ENCODE peak calls at places on chromosome 17, in seven cellular contexts. D, G, J, H, K, W and S are unnamed samples.

GRCh38 chr17:68701046-68701445 is 99.9 kb upstream of the FAM20A start:
- DNase-seq in D (no peak), G (no peak), J (peak), H (no peak), K (no peak), W (no peak), S (peak)

GRCh38 chr17:36544049-36544319 is 735 bp upstream of the GGNBP2 start:
- DNase-seq in D (peak), G (no peak), J (peak), H (peak), K (peak), W (peak), S (peak)

GRCh38 chr17:31857920-31858646 is 961 bp downstream of the COPRS start:
- DNase-seq in D (no peak), G (no peak), J (no peak), H (no peak), K (no peak), W (no peak), S (no peak)

GRCh38 chr17:80036715-80037477 is 454 bp downstream of the CCDC40 start:
- DNase-seq in D (no peak), G (no peak), J (no peak), H (peak), K (no peak), W (peak), S (peak)

GRCh38 chr17:79777166-79777843 is 643 bp upstream of the CBX2 start:
- DNase-seq in D (peak), G (no peak), J (peak), H (no peak), K (peak), W (peak), S (peak)

GRCh38 chr17:62778990-62779681 is 29.0 kb downstream of the MARCHF10 start:
- DNase-seq in D (no peak), G (no peak), J (peak), H (peak), K (peak), W (no peak), S (no peak)

GRCh38 chr17:64095144-64095882 is 34.6 kb downstream of the ERN1 start:
- DNase-seq in D (no peak), G (no peak), J (no peak), H (peak), K (peak), W (no peak), S (no peak)

GRCh38 chr17:61129876-61130275 is 269.8 kb upstream of the TBX2 start:
- DNase-seq in D (no peak), G (no peak), J (peak), H (no peak), K (no peak), W (no peak), S (no peak)

GRCh38 chr17:58520843-58521430 is 6.5 kb upstream of the MTMR4 start:
- DNase-seq in D (no peak), G (no peak), J (peak), H (no peak), K (no peak), W (no peak), S (peak)

GRCh38 chr17:67469208-67469980 is 92.3 kb downstream of the PITPNC1 start:
- DNase-seq in D (no peak), G (no peak), J (peak), H (no peak), K (no peak), W (no peak), S (no peak)

GRCh38 chr17:48728232-48729231 is at the start of gene HOXB13:
- DNase-seq in D (peak), G (no peak), J (peak), H (no peak), K (no peak), W (peak), S (peak)

GRCh38 chr17:66676421-66676820 is 158.5 kb upstream of the CACNG5 start:
- DNase-seq in D (no peak), G (no peak), J (no peak), H (no peak), K (peak), W (no peak), S (no peak)

GRCh38 chr17:76593338-76593737 is 7.7 kb upstream of the ST6GALNAC2 start:
- DNase-seq in D (no peak), G (no peak), J (peak), H (no peak), K (no peak), W (no peak), S (no peak)

GRCh38 chr17:60573139-60573975 is 26.6 kb upstream of the PPM1D start:
- DNase-seq in D (peak), G (no peak), J (peak), H (peak), K (no peak), W (peak), S (no peak)

GRCh38 chr17:82348866-82349265 is 10.2 kb upstream of the TEX19 start:
- DNase-seq in D (no peak), G (no peak), J (no peak), H (no peak), K (no peak), W (no peak), S (no peak)

GRCh38 chr17:44232061-44232460 is 12.6 kb upstream of the UBTF start:
- DNase-seq in D (no peak), G (no peak), J (no peak), H (no peak), K (no peak), W (no peak), S (no peak)

GRCh38 chr17:17751489-17751995 is 70.3 kb downstream of the RAI1 start:
- DNase-seq in D (no peak), G (no peak), J (no peak), H (no peak), K (no peak), W (peak), S (peak)

GRCh38 chr17:6035801-6036394 is 34.3 kb upstream of the WSCD1 start:
- DNase-seq in D (no peak), G (no peak), J (no peak), H (no peak), K (no peak), W (no peak), S (no peak)

GRCh38 chr17:81231766-81232581 is 6.9 kb downstream of the TEPSIN start:
- DNase-seq in D (no peak), G (no peak), J (no peak), H (no peak), K (no peak), W (no peak), S (no peak)

GRCh38 chr17:56142325-56142724 is 10.9 kb upstream of the ANKFN1 start:
- DNase-seq in D (no peak), G (no peak), J (peak), H (no peak), K (no peak), W (no peak), S (no peak)

GRCh38 chr17:83064732-83065659 is 14.4 kb upstream of the METRNL start:
- DNase-seq in D (peak), G (peak), J (no peak), H (peak), K (peak), W (no peak), S (no peak)

GRCh38 chr17:55381017-55381770 is 40.4 kb downstream of the MMD start:
- DNase-seq in D (no peak), G (no peak), J (no peak), H (no peak), K (no peak), W (no peak), S (no peak)

GRCh38 chr17:40019140-40019991 is 4.1 kb downstream of the CSF3 start:
- DNase-seq in D (peak), G (no peak), J (peak), H (no peak), K (no peak), W (peak), S (no peak)

GRCh38 chr17:49112936-49113335 is 19.6 kb upstream of the B4GALNT2 start:
- DNase-seq in D (no peak), G (no peak), J (no peak), H (no peak), K (no peak), W (no peak), S (no peak)

GRCh38 chr17:80729016-80729415 is 184.4 kb downstream of the RPTOR start:
- DNase-seq in D (no peak), G (no peak), J (no peak), H (no peak), K (no peak), W (no peak), S (no peak)

GRCh38 chr17:61387511-61388305 is 11.9 kb upstream of the TBX2 start:
- DNase-seq in D (no peak), G (no peak), J (no peak), H (no peak), K (no peak), W (no peak), S (no peak)

GRCh38 chr17:13750783-13751484 is 149.2 kb upstream of the HS3ST3A1 start:
- DNase-seq in D (no peak), G (no peak), J (peak), H (no peak), K (no peak), W (no peak), S (no peak)

DNA sequence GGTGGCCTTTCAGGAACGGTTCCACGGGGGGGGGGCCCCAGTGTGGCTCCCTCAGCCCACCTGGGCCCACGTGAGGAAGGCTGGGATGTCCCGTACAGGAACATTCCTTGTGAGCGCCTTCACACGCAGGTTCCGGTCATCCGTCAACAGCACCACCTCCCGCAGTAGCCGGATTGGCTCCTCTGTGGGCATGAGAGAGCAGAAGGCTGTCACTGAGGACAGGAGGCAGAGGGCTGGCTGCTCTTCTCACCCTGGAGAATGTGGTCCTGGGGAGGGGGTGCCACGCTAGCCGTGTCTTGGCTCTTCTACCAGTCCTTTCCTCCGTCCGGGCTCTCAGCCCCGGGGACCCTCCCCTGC is 6.5 kb downstream of the HIC1 start:
- DNase-seq in D (no peak), G (no peak), J (no peak), H (peak), K (no peak), W (no peak), S (no peak)
- TF ChIP-seq POLR2A in D (no peak), G (no peak), J (no peak), H (no peak), K (no peak), W (no peak), S (no peak)

GRCh38 chr17:41930009-41930832 is at the start of gene ODAD4:
- DNase-seq in D (peak), G (peak), J (peak), H (peak), K (peak), W (peak), S (peak)
- TF ChIP-seq POLR2A in D (peak), G (peak), J (peak), H (peak), K (no peak), W (peak), S (peak)

GRCh38 chr17:38454528-38454927 is 26.3 kb downstream of the ARHGAP23 start:
- DNase-seq in D (peak), G (peak), J (peak), H (peak), K (peak), W (peak), S (no peak)

GRCh38 chr17:38455288-38455915 is 27.1 kb downstream of the ARHGAP23 start:
- DNase-seq in D (no peak), G (no peak), J (no peak), H (no peak), K (no peak), W (peak), S (no peak)

GRCh38 chr17:38451840-38452529 is 23.7 kb downstream of the ARHGAP23 start:
- DNase-seq in D (no peak), G (no peak), J (peak), H (no peak), K (peak), W (peak), S (no peak)

GRCh38 chr17:38452719-38453118 is 24.5 kb downstream of the ARHGAP23 start:
- DNase-seq in D (no peak), G (no peak), J (no peak), H (no peak), K (no peak), W (peak), S (no peak)

GRCh38 chr17:38453951-38454421 is 25.7 kb downstream of the ARHGAP23 start:
- DNase-seq in D (no peak), G (no peak), J (peak), H (peak), K (no peak), W (no peak), S (peak)
- TF ChIP-seq POLR2A in D (no peak), G (no peak), J (no peak), H (no peak), K (no peak), W (no peak), S (no peak)

GRCh38 chr17:74241847-74242246 is 28.5 kb downstream of the TTYH2 start:
- DNase-seq in D (no peak), G (no peak), J (no peak), H (no peak), K (no peak), W (no peak), S (no peak)

GRCh38 chr17:74239169-74239568 is 25.8 kb downstream of the TTYH2 start:
- DNase-seq in D (peak), G (no peak), J (no peak), H (peak), K (peak), W (no peak), S (no peak)

GRCh38 chr17:74243013-74243755 is 29.8 kb downstream of the TTYH2 start:
- DNase-seq in D (no peak), G (no peak), J (no peak), H (peak), K (peak), W (no peak), S (no peak)

GRCh38 chr17:74240637-74241036 is 27.3 kb downstream of the TTYH2 start:
- DNase-seq in D (no peak), G (no peak), J (no peak), H (no peak), K (peak), W (no peak), S (no peak)

GRCh38 chr17:74241434-74241833 is 28.1 kb downstream of the TTYH2 start:
- DNase-seq in D (no peak), G (no peak), J (no peak), H (no peak), K (peak), W (no peak), S (no peak)
- TF ChIP-seq POLR2A in D (no peak), G (no peak), J (no peak), H (no peak), K (no peak), W (no peak), S (no peak)

DNA sequence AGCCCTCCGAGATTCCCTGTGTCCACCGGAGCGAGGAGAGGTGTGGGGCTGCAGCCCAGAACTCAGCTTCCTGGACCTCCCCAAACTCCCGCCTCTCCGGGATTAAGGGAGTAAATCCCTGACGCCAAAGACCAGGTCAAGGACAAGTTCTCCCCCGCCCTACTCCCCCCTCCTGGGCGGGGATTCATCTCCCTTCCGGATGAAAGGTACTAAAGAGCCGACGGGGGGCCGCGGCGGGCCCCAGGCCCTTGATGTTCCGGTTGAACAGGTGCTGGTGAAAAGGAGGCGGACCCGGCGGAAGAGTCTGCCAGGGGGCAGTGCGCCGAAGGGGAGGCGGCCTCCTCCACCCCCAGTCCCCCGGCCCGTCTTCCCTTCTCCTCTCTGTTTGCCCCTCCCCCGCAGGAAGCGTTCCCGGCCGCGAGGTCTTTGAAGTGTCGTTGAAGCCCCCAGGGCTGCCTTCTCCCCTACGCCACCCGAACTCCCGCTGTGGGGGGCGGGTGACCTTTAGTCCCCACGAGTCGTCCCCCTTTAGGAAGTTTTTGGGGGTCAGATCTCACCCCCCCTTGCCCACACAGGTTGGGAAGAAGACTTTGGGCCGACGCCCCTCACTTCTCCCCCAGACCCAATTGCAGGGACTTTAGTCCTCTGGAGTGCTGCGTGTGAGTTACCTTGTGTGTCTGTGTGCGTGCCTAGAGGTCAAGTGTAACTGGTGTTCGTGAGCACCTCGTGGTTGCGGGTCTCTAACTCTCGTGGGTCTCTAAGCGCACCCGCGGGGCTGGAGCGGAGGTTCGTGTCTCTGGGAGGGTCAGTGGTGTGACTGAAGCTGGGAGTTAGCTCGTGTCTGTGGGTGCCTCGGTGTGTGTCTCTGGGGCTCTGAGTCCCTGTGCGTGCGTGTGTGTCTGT is 1.1 kb upstream of the MLLT6 start:
- DNase-seq in D (peak), G (peak), J (no peak), H (peak), K (peak), W (peak), S (peak)
- TF ChIP-seq POLR2A in D (peak), G (no peak), J (no peak), H (no peak), K (no peak), W (no peak), S (peak)

GRCh38 chr17:19298561-19299213 is 61.5 kb downstream of the EPN2 start:
- DNase-seq in D (no peak), G (no peak), J (no peak), H (no peak), K (no peak), W (no peak), S (no peak)

GRCh38 chr17:19299214-19299747 is 62.1 kb downstream of the EPN2 start:
- DNase-seq in D (no peak), G (no peak), J (no peak), H (no peak), K (no peak), W (no peak), S (no peak)

GRCh38 chr17:19294443-19294842 is 57.3 kb downstream of the EPN2 start:
- DNase-seq in D (no peak), G (no peak), J (no peak), H (no peak), K (no peak), W (no peak), S (no peak)

GRCh38 chr17:19295478-19296200 is 58.5 kb downstream of the EPN2 start:
- DNase-seq in D (no peak), G (no peak), J (no peak), H (no peak), K (no peak), W (no peak), S (no peak)

GRCh38 chr17:19296786-19297778 is 59.9 kb downstream of the EPN2 start:
- DNase-seq in D (no peak), G (no peak), J (no peak), H (no peak), K (no peak), W (no peak), S (no peak)
- TF ChIP-seq POLR2A in D (no peak), G (no peak), J (no peak), H (no peak), K (no peak), W (no peak), S (no peak)

GRCh38 chr17:10814083-10814482 is 10.2 kb upstream of the TMEM238L start:
- DNase-seq in D (no peak), G (no peak), J (no peak), H (no peak), K (no peak), W (no peak), S (no peak)
- TF ChIP-seq POLR2A in D (no peak), G (no peak), J (no peak), H (no peak), K (no peak), W (no peak), S (no peak)

GRCh38 chr17:28712037-28712704 is 483 bp upstream of the PROCA1 start:
- DNase-seq in D (no peak), G (peak), J (no peak), H (no peak), K (no peak), W (no peak), S (peak)
- TF ChIP-seq POLR2A in D (no peak), G (no peak), J (no peak), H (no peak), K (no peak), W (no peak), S (no peak)

GRCh38 chr17:1203111-1203966 is 23.6 kb upstream of the ABR start:
- DNase-seq in D (peak), G (peak), J (peak), H (peak), K (no peak), W (peak), S (peak)
- TF ChIP-seq POLR2A in D (no peak), G (no peak), J (no peak), H (no peak), K (no peak), W (no peak), S (no peak)